ENCODE peak calls at places on chromosomes 7 and 10, in four cellular contexts. W, K, Z and L are unnamed samples.

GRCh38 chr7:90222811-90223725 is 11.5 kb downstream of the STEAP2 start:
- DNase-seq in W (no peak), K (no peak), Z (peak), L (no peak)

GRCh38 chr7:82593780-82594179 is 150.2 kb upstream of the CACNA2D1 start:
- DNase-seq in W (no peak), Z (peak), K (no peak), L (no peak)

GRCh38 chr10:110717830-110718595 is 73.9 kb downstream of the RBM20 start:
- DNase-seq in Z (no peak), K (no peak), W (no peak), L (no peak)

GRCh38 chr7:44372560-44373417 is 47.4 kb upstream of the CAMK2B start:
- DNase-seq in W (peak), K (no peak), Z (no peak), L (no peak)

GRCh38 chr10:126075009-126075408 is 178.6 kb downstream of the FANK1 start:
- DNase-seq in K (no peak), Z (no peak), W (no peak), L (no peak)

GRCh38 chr7:143492799-143493568 is 15.3 kb downstream of the TAS2R41 start:
- DNase-seq in K (no peak), W (no peak), Z (peak), L (no peak)

GRCh38 chr7:157079116-157079515 is 59.6 kb upstream of the UBE3C start:
- DNase-seq in K (no peak), W (no peak), Z (no peak), L (no peak)

GRCh38 chr10:124523301-124523871 is 61.8 kb downstream of the LHPP start:
- DNase-seq in K (no peak), Z (no peak), W (no peak), L (no peak)

GRCh38 chr10:31774291-31774900 is 154.2 kb downstream of the ARHGAP12 start:
- DNase-seq in Z (peak), W (no peak), K (no peak), L (no peak)

GRCh38 chr7:133016629-133017028 is 65.3 kb downstream of the CHCHD3 start:
- DNase-seq in W (no peak), K (no peak), Z (no peak), L (no peak)

GRCh38 chr7:108067844-108068243 is 62.3 kb downstream of the LAMB4 start:
- DNase-seq in W (no peak), Z (no peak), K (no peak), L (no peak)

GRCh38 chr10:11245510-11245909 is 227.8 kb downstream of the CELF2 start:
- DNase-seq in W (no peak), Z (no peak), K (no peak), L (peak)

GRCh38 chr7:66099551-66100407 is 14.9 kb upstream of the CRCP start:
- DNase-seq in K (peak), W (peak), Z (peak), L (no peak)

GRCh38 chr10:63206997-63207952 is 74.1 kb downstream of the NRBF2 start:
- DNase-seq in W (no peak), K (no peak), Z (peak), L (peak)

GRCh38 chr7:3239291-3239691 is 61.8 kb upstream of the SDK1 start:
- DNase-seq in Z (no peak), W (no peak), K (no peak), L (no peak)

GRCh38 chr10:8401531-8401930 is 347.0 kb downstream of the GATA3 start:
- DNase-seq in W (no peak), K (no peak), Z (no peak), L (no peak)

GRCh38 chr10:114678806-114679205 is 20.7 kb upstream of the ABLIM1 start:
- DNase-seq in K (no peak), W (no peak), Z (no peak), L (no peak)

GRCh38 chr7:52995676-52996075 is 39.8 kb upstream of the POM121L12 start:
- DNase-seq in Z (no peak), K (no peak), W (no peak), L (no peak)

GRCh38 chr7:43636093-43636492 is 53.2 kb downstream of the STK17A start:
- DNase-seq in K (no peak), Z (peak), W (no peak), L (no peak)

GRCh38 chr7:33932832-33933468 is 27.6 kb downstream of the BMPER start:
- DNase-seq in W (peak), Z (peak), K (peak), L (no peak)

GRCh38 chr10:91347529-91347928 is 62.6 kb upstream of the HECTD2 start:
- DNase-seq in K (no peak), Z (peak), W (no peak), L (no peak)

GRCh38 chr7:112192236-112193154 is 13.7 kb downstream of the DOCK4 start:
- DNase-seq in K (peak), W (no peak), Z (peak), L (no peak)

GRCh38 chr10:122323941-122324675 is 50.4 kb upstream of the PLEKHA1 start:
- DNase-seq in K (no peak), Z (no peak), W (no peak), L (no peak)

GRCh38 chr10:129742742-129743550 is 221.1 kb downstream of the EBF3 start:
- DNase-seq in Z (no peak), W (no peak), K (no peak), L (no peak)

GRCh38 chr10:66925896-66926719 is at the start of gene LRRTM3:
- DNase-seq in W (peak), Z (peak), K (peak), L (peak)
- TF ChIP-seq CEBPB in W (no peak), Z (no peak), K (no peak), L (no peak)

GRCh38 chr7:74000489-74001149 is 27.4 kb upstream of the ELN start:
- DNase-seq in W (no peak), Z (peak), K (no peak), L (no peak)

GRCh38 chr7:74001150-74001494 is 26.9 kb upstream of the ELN start:
- DNase-seq in Z (no peak), W (no peak), K (no peak), L (no peak)

GRCh38 chr7:74003609-74004008 is 24.4 kb upstream of the ELN start:
- DNase-seq in K (no peak), W (no peak), Z (no peak), L (no peak)

GRCh38 chr7:74002474-74003017 is 25.4 kb upstream of the ELN start:
- DNase-seq in K (peak), W (no peak), Z (peak), L (no peak)

GRCh38 chr7:73999664-74000420 is 28.1 kb upstream of the ELN start:
- DNase-seq in K (no peak), W (no peak), Z (peak), L (no peak)
- TF ChIP-seq CEBPB in K (no peak), W (no peak), Z (no peak), L (no peak)

GRCh38 chr7:11430112-11430511 is 401.9 kb downstream of the THSD7A start:
- DNase-seq in W (no peak), K (no peak), Z (no peak), L (no peak)

GRCh38 chr7:11428877-11429617 is 403.0 kb downstream of the THSD7A start:
- DNase-seq in K (no peak), Z (no peak), W (no peak), L (no peak)

GRCh38 chr7:11424006-11424405 is 408.0 kb downstream of the THSD7A start:
- DNase-seq in W (no peak), K (no peak), Z (no peak), L (no peak)

DNA sequence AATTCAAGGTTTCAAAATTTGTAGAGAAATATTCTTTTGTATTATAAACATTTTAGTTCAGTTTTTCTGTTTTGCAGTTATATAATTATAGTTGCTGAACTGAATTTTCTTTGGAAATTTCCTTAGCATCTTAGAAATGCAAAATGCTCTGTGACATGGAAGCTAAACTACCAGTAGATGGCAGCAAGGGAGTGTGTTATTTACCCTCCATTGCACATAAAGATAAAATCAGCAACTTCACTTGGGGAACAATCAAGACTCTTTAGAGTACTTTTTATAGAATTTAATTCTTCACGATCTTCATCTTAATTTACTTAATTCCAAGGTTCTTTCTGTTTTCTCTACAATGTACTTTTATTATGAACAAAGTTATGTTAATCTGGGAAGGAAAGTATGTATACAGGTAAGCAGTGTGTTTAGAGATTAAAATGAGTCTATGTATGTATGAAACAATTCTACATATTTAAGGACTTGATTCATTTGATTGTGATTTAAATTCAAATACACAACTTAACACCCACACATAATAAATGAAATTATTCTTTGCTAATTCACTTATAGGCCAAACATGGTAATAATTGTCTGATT is 404.2 kb downstream of the THSD7A start:
- DNase-seq in W (peak), K (peak), Z (peak), L (no peak)
- TF ChIP-seq CEBPB in W (no peak), K (no peak), Z (no peak), L (no peak)

DNA sequence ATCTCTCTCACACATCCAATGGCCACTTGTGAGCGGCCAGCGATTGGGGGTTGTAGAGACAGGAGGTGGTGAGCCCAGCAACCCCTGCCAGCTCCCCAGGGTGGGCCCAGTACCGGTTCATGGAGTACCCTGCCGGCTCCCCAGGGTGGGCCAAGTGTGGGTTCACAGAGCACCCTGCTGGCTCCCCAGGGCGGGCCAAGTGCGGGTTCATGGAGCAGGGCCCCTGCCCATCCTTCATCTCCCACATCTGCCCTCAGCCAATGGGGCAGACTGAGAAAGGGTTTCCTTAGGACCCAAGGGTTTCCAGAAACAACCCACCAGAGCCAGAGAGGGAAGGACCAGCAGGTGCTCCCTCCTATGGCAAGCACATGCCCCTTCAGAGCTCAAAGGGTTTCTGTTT is 21.4 kb upstream of the SLIT1 start:
- DNase-seq in Z (no peak), K (no peak), W (no peak), L (no peak)
- TF ChIP-seq CEBPB in Z (no peak), K (no peak), W (no peak), L (no peak)